ENCODE peak calls at places on chromosomes 11 and 22, in nine cellular contexts. One of them, this sample, is unnamed. For H3K27me3, H3K9me3 and H3K4me1, the result is how much of the 10 kb centered on the place peaks cover.

GRCh38 chr22:27842994-27843431 is 41.5 kb upstream of the MN1 start:
- DNase-seq in heart left ventricle: no peak
- DNase-seq in H1: no peak
- DNase-seq in PC-3: no peak
- DNase-seq in GM23248: peak
- DNase-seq in iPS DF 6.9: no peak
- DNase-seq in SJSA1: no peak
- DNase-seq in naive thymus-derived CD4-positive, alpha-beta T cell: no peak
- DNase-seq in uterus: no peak
- DNase-seq in this sample: no peak

GRCh38 chr22:37324340-37325023 is 42.2 kb downstream of the CYTH4 start:
- DNase-seq in heart left ventricle: no peak
- DNase-seq in H1: no peak
- DNase-seq in PC-3: no peak
- DNase-seq in GM23248: peak
- DNase-seq in iPS DF 6.9: no peak
- DNase-seq in SJSA1: no peak
- DNase-seq in naive thymus-derived CD4-positive, alpha-beta T cell: no peak
- DNase-seq in uterus: no peak
- DNase-seq in this sample: no peak

GRCh38 chr22:37486224-37486845 is at the start of gene MFNG:
- DNase-seq in heart left ventricle: peak
- DNase-seq in H1: peak
- DNase-seq in PC-3: peak
- DNase-seq in GM23248: peak
- DNase-seq in iPS DF 6.9: no peak
- DNase-seq in SJSA1: no peak
- DNase-seq in naive thymus-derived CD4-positive, alpha-beta T cell: peak
- DNase-seq in uterus: peak
- DNase-seq in this sample: peak

GRCh38 chr11:128512478-128513127 is 74.8 kb downstream of the ETS1 start:
- DNase-seq in heart left ventricle: no peak
- DNase-seq in H1: no peak
- DNase-seq in PC-3: no peak
- DNase-seq in GM23248: no peak
- DNase-seq in iPS DF 6.9: no peak
- DNase-seq in SJSA1: no peak
- DNase-seq in naive thymus-derived CD4-positive, alpha-beta T cell: peak
- DNase-seq in uterus: no peak
- DNase-seq in this sample: no peak

GRCh38 chr11:45031912-45032519 is 81.3 kb upstream of the TP53I11 start:
- DNase-seq in heart left ventricle: no peak
- DNase-seq in H1: no peak
- DNase-seq in PC-3: no peak
- DNase-seq in GM23248: no peak
- DNase-seq in iPS DF 6.9: no peak
- DNase-seq in SJSA1: peak
- DNase-seq in naive thymus-derived CD4-positive, alpha-beta T cell: no peak
- DNase-seq in uterus: no peak
- DNase-seq in this sample: no peak

GRCh38 chr22:34105461-34106062 is 185.3 kb upstream of the LARGE1 start:
- DNase-seq in heart left ventricle: peak
- DNase-seq in H1: peak
- DNase-seq in PC-3: peak
- DNase-seq in GM23248: peak
- DNase-seq in iPS DF 6.9: peak
- DNase-seq in SJSA1: peak
- DNase-seq in naive thymus-derived CD4-positive, alpha-beta T cell: no peak
- DNase-seq in uterus: peak
- DNase-seq in this sample: peak

GRCh38 chr11:31973175-31973574 is 117.7 kb upstream of the RCN1 start:
- DNase-seq in heart left ventricle: no peak
- DNase-seq in H1: no peak
- DNase-seq in PC-3: no peak
- DNase-seq in GM23248: no peak
- DNase-seq in iPS DF 6.9: no peak
- DNase-seq in SJSA1: no peak
- DNase-seq in naive thymus-derived CD4-positive, alpha-beta T cell: no peak
- DNase-seq in uterus: no peak
- DNase-seq in this sample: no peak

GRCh38 chr11:78860720-78861422 is 286.2 kb upstream of the NARS2 start:
- DNase-seq in heart left ventricle: no peak
- DNase-seq in H1: peak
- DNase-seq in PC-3: peak
- DNase-seq in GM23248: peak
- DNase-seq in iPS DF 6.9: no peak
- DNase-seq in SJSA1: no peak
- DNase-seq in naive thymus-derived CD4-positive, alpha-beta T cell: no peak
- DNase-seq in uterus: no peak
- DNase-seq in this sample: no peak

GRCh38 chr11:119791701-119792151 is 62.7 kb upstream of the NECTIN1 start:
- DNase-seq in heart left ventricle: no peak
- DNase-seq in H1: no peak
- DNase-seq in PC-3: no peak
- DNase-seq in GM23248: peak
- DNase-seq in iPS DF 6.9: no peak
- DNase-seq in SJSA1: peak
- DNase-seq in naive thymus-derived CD4-positive, alpha-beta T cell: no peak
- DNase-seq in uterus: no peak
- DNase-seq in this sample: no peak

GRCh38 chr11:71244116-71244815 is 8.1 kb downstream of the SHANK2 start:
- DNase-seq in heart left ventricle: no peak
- DNase-seq in H1: no peak
- DNase-seq in PC-3: no peak
- DNase-seq in GM23248: peak
- DNase-seq in iPS DF 6.9: no peak
- DNase-seq in SJSA1: no peak
- DNase-seq in naive thymus-derived CD4-positive, alpha-beta T cell: no peak
- DNase-seq in uterus: no peak
- DNase-seq in this sample: no peak

GRCh38 chr22:29443861-29444431 is 5.6 kb downstream of the RFPL1 start:
- DNase-seq in heart left ventricle: no peak
- DNase-seq in H1: no peak
- DNase-seq in PC-3: no peak
- DNase-seq in GM23248: no peak
- DNase-seq in iPS DF 6.9: no peak
- DNase-seq in SJSA1: no peak
- DNase-seq in naive thymus-derived CD4-positive, alpha-beta T cell: no peak
- DNase-seq in uterus: no peak
- DNase-seq in this sample: no peak

GRCh38 chr11:3867209-3868071 is 12.0 kb downstream of the STIM1 start:
- DNase-seq in heart left ventricle: peak
- DNase-seq in H1: no peak
- DNase-seq in PC-3: no peak
- DNase-seq in GM23248: no peak
- DNase-seq in iPS DF 6.9: no peak
- DNase-seq in SJSA1: no peak
- DNase-seq in naive thymus-derived CD4-positive, alpha-beta T cell: peak
- DNase-seq in uterus: no peak
- DNase-seq in this sample: no peak

GRCh38 chr11:133713844-133714243 is 131.5 kb downstream of the SPATA19 start:
- DNase-seq in heart left ventricle: no peak
- DNase-seq in H1: no peak
- DNase-seq in PC-3: no peak
- DNase-seq in GM23248: no peak
- DNase-seq in iPS DF 6.9: no peak
- DNase-seq in SJSA1: no peak
- DNase-seq in naive thymus-derived CD4-positive, alpha-beta T cell: no peak
- DNase-seq in uterus: no peak
- DNase-seq in this sample: no peak

GRCh38 chr22:39731481-39731880 is 160.9 kb downstream of the CACNA1I start:
- DNase-seq in heart left ventricle: no peak
- DNase-seq in H1: peak
- DNase-seq in PC-3: no peak
- DNase-seq in GM23248: no peak
- DNase-seq in iPS DF 6.9: no peak
- DNase-seq in SJSA1: no peak
- DNase-seq in naive thymus-derived CD4-positive, alpha-beta T cell: no peak
- DNase-seq in uterus: no peak
- DNase-seq in this sample: no peak

GRCh38 chr22:39729141-39729934 is 158.8 kb downstream of the CACNA1I start:
- DNase-seq in heart left ventricle: no peak
- DNase-seq in H1: peak
- DNase-seq in PC-3: no peak
- DNase-seq in GM23248: no peak
- DNase-seq in iPS DF 6.9: no peak
- DNase-seq in SJSA1: no peak
- DNase-seq in naive thymus-derived CD4-positive, alpha-beta T cell: no peak
- DNase-seq in uterus: no peak
- DNase-seq in this sample: no peak

GRCh38 chr22:39732625-39733024 is 160.9 kb downstream of the ENTHD1 start:
- DNase-seq in heart left ventricle: no peak
- DNase-seq in H1: no peak
- DNase-seq in PC-3: no peak
- DNase-seq in GM23248: no peak
- DNase-seq in iPS DF 6.9: no peak
- DNase-seq in SJSA1: no peak
- DNase-seq in naive thymus-derived CD4-positive, alpha-beta T cell: no peak
- DNase-seq in uterus: no peak
- DNase-seq in this sample: no peak

GRCh38 chr22:39733191-39733590 is 160.4 kb downstream of the ENTHD1 start:
- DNase-seq in heart left ventricle: no peak
- DNase-seq in H1: peak
- DNase-seq in PC-3: no peak
- DNase-seq in GM23248: no peak
- DNase-seq in iPS DF 6.9: no peak
- DNase-seq in SJSA1: no peak
- DNase-seq in naive thymus-derived CD4-positive, alpha-beta T cell: no peak
- DNase-seq in uterus: no peak
- DNase-seq in this sample: no peak

DNA sequence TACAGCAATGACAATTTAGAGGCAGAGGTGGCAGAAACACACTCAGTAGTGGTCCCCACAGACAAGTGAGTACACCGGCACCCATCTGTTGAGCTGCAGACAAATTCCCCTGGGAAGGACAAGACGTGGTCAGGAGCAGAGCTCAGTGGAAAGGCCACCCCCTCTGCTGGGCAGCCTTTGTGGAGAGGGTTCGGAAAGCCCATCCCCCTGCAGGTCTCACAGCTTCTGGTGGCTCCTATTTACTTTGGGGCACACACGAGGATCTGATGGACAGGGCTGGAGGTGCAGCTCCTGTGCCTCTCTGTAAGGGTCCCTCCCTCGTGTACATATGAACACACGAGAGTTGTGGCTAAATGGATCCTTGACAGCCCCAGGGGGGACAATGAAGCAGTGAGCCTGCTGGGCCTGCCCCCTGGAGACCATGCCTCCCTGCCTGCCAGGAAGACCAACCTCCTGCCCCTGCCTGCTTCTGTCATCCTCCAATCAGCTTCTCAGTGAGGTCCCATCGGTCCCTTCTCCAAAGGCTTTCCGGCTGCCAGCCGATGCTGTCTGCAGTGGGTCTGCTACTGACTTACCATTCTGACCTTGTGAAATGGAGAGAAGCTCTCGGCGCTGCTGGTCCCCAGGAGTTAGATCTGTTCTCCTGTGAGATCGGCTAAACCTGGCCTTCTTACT is 161.5 kb downstream of the CACNA1I start:
- DNase-seq in heart left ventricle: no peak
- DNase-seq in H1: peak
- DNase-seq in PC-3: no peak
- DNase-seq in GM23248: no peak
- DNase-seq in iPS DF 6.9: no peak
- DNase-seq in SJSA1: no peak
- DNase-seq in naive thymus-derived CD4-positive, alpha-beta T cell: no peak
- DNase-seq in uterus: no peak
- DNase-seq in this sample: no peak
- H3K27me3 ChIP-seq in heart left ventricle: under half
- H3K27me3 ChIP-seq in H1: under half
- H3K27me3 ChIP-seq in PC-3: under half
- H3K27me3 ChIP-seq in GM23248: under half
- H3K27me3 ChIP-seq in iPS DF 6.9: under half
- H3K27me3 ChIP-seq in SJSA1: under half
- H3K27me3 ChIP-seq in naive thymus-derived CD4-positive, alpha-beta T cell: under half
- H3K27me3 ChIP-seq in uterus: under half
- H3K27me3 ChIP-seq in this sample: under half

GRCh38 chr22:47486569-47487312 is 724.3 kb downstream of the TBC1D22A start:
- DNase-seq in heart left ventricle: no peak
- DNase-seq in H1: no peak
- DNase-seq in PC-3: no peak
- DNase-seq in GM23248: no peak
- DNase-seq in iPS DF 6.9: no peak
- DNase-seq in SJSA1: no peak
- DNase-seq in naive thymus-derived CD4-positive, alpha-beta T cell: no peak
- DNase-seq in uterus: no peak
- DNase-seq in this sample: no peak
- H3K9me3 ChIP-seq in heart left ventricle: under half
- H3K9me3 ChIP-seq in H1: half or more
- H3K9me3 ChIP-seq in PC-3: under half
- H3K9me3 ChIP-seq in GM23248: under half
- H3K9me3 ChIP-seq in iPS DF 6.9: under half
- H3K9me3 ChIP-seq in SJSA1: under half
- H3K9me3 ChIP-seq in naive thymus-derived CD4-positive, alpha-beta T cell: under half
- H3K9me3 ChIP-seq in uterus: under half
- H3K9me3 ChIP-seq in this sample: under half

DNA sequence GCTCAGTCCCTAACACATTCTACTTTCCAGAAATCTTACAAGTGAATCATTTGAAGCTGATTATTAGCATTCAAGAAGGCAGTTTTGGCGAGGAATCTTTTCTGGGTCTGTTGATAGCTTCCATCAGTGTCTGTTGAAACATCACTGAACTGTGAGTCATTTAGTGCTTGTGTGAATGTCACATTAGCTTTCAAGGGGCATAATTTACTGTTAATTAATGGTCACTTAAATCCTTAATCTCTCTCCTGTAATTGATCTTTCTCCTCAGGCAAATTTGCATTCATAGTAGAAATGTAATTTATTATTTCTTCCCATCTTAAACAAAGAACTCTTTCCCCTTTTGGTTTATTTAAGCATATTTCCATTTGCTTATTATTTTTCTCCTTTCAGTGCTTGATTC is 2.6 kb downstream of the HTR3B start:
- DNase-seq in heart left ventricle: no peak
- DNase-seq in H1: no peak
- DNase-seq in PC-3: no peak
- DNase-seq in GM23248: no peak
- DNase-seq in iPS DF 6.9: no peak
- DNase-seq in SJSA1: no peak
- DNase-seq in naive thymus-derived CD4-positive, alpha-beta T cell: no peak
- DNase-seq in uterus: no peak
- DNase-seq in this sample: no peak
- H3K4me1 ChIP-seq in heart left ventricle: under half
- H3K4me1 ChIP-seq in H1: under half
- H3K4me1 ChIP-seq in PC-3: under half
- H3K4me1 ChIP-seq in GM23248: under half
- H3K4me1 ChIP-seq in iPS DF 6.9: under half
- H3K4me1 ChIP-seq in SJSA1: under half
- H3K4me1 ChIP-seq in naive thymus-derived CD4-positive, alpha-beta T cell: under half
- H3K4me1 ChIP-seq in uterus: under half
- H3K4me1 ChIP-seq in this sample: under half

DNA sequence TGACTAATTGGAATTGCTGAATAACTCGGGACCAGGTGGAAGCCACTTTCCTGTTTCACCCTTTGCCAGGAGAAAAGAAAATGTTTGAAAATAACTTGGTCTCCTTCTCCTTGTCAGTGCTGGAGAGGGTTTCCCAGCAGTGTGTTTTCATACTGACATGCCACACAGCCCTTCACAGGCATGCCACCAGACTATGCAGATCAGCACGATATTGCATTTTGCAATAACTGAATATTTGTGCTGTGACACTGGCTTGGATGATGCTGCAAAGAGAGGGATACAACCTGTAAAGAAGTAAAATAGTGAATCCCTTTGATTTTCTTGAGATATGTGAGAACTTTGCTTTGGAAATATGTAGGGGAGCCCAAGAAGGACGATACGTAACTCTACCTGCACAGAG is 200.0 kb upstream of the NAV2 start:
- DNase-seq in heart left ventricle: no peak
- DNase-seq in H1: no peak
- DNase-seq in PC-3: no peak
- DNase-seq in GM23248: peak
- DNase-seq in iPS DF 6.9: no peak
- DNase-seq in SJSA1: no peak
- DNase-seq in naive thymus-derived CD4-positive, alpha-beta T cell: no peak
- DNase-seq in uterus: no peak
- DNase-seq in this sample: no peak
- H3K27me3 ChIP-seq in heart left ventricle: under half
- H3K27me3 ChIP-seq in H1: under half
- H3K27me3 ChIP-seq in PC-3: half or more
- H3K27me3 ChIP-seq in GM23248: under half
- H3K27me3 ChIP-seq in iPS DF 6.9: under half
- H3K27me3 ChIP-seq in SJSA1: under half
- H3K27me3 ChIP-seq in naive thymus-derived CD4-positive, alpha-beta T cell: under half
- H3K27me3 ChIP-seq in uterus: under half
- H3K27me3 ChIP-seq in this sample: under half